ENCODE peak calls at places on chromosomes 4 and X, in five cellular contexts. L, P, O, C and S are unnamed samples.

GRCh38 chr4:142547974-142548373 is 298.1 kb downstream of the INPP4B start:
- DNase-seq in L (no peak), P (no peak), O (no peak), C (no peak), S (no peak)

GRCh38 chrX:71996826-71997225 is 86.2 kb downstream of the NHSL2 start:
- DNase-seq in P (no peak), C (no peak), O (no peak), L (no peak), S (no peak)

GRCh38 chr4:145266881-145267280 is 86.5 kb upstream of the OTUD4 start:
- DNase-seq in L (no peak), C (no peak), O (no peak), P (no peak), S (no peak)

GRCh38 chrX:10165580-10166247 is 8.9 kb downstream of the CLCN4 start:
- DNase-seq in C (peak), P (no peak), O (no peak), L (no peak), S (no peak)

GRCh38 chr4:36343501-36343900 is 62.1 kb downstream of the DTHD1 start:
- DNase-seq in C (no peak), P (no peak), L (no peak), O (no peak), S (no peak)

GRCh38 chrX:101658661-101659477 is 781 bp downstream of the ARMCX2 start:
- DNase-seq in P (no peak), C (peak), O (no peak), L (peak), S (peak)

GRCh38 chr4:177064116-177064515 is 245.6 kb upstream of the NEIL3 start:
- DNase-seq in P (no peak), L (no peak), C (no peak), O (no peak), S (no peak)

GRCh38 chr4:5050520-5050955 is 742 bp upstream of the STK32B start:
- DNase-seq in L (peak), P (peak), C (peak), O (no peak), S (peak)

GRCh38 chr4:142164767-142165500 is 528.6 kb downstream of the IL15 start:
- DNase-seq in C (no peak), P (no peak), L (no peak), O (no peak), S (no peak)

GRCh38 chr4:8515316-8516060 is 64.7 kb upstream of the GPR78 start:
- DNase-seq in L (no peak), P (no peak), O (no peak), C (no peak), S (no peak)

GRCh38 chr4:54661156-54661555 is 3.4 kb downstream of the KIT start:
- DNase-seq in C (no peak), L (no peak), O (no peak), P (no peak), S (no peak)

GRCh38 chr4:8461086-8461485 is 20.5 kb downstream of the TRMT44 start:
- DNase-seq in P (peak), O (no peak), C (no peak), L (no peak), S (no peak)

GRCh38 chrX:75623535-75623934 is 100.7 kb upstream of the ZDHHC15 start:
- DNase-seq in C (no peak), L (peak), O (no peak), P (peak), S (no peak)

GRCh38 chrX:48975041-48975440 is 3.4 kb upstream of the KCND1 start:
- DNase-seq in C (no peak), O (no peak), P (no peak), L (no peak), S (no peak)

GRCh38 chr4:83083925-83084475 is 30.5 kb downstream of the PLAC8 start:
- DNase-seq in L (no peak), O (no peak), C (peak), P (no peak), S (no peak)

GRCh38 chr4:93813092-93813491 is 15.5 kb upstream of the ATOH1 start:
- DNase-seq in O (no peak), P (no peak), C (no peak), L (no peak), S (no peak)

GRCh38 chr4:88159137-88159725 is 792 bp upstream of the ABCG2 start:
- DNase-seq in P (peak), C (no peak), L (peak), O (no peak), S (no peak)

GRCh38 chr4:87865960-87866598 is 33.3 kb downstream of the MEPE start:
- DNase-seq in L (peak), O (no peak), P (peak), C (no peak), S (no peak)

DNA sequence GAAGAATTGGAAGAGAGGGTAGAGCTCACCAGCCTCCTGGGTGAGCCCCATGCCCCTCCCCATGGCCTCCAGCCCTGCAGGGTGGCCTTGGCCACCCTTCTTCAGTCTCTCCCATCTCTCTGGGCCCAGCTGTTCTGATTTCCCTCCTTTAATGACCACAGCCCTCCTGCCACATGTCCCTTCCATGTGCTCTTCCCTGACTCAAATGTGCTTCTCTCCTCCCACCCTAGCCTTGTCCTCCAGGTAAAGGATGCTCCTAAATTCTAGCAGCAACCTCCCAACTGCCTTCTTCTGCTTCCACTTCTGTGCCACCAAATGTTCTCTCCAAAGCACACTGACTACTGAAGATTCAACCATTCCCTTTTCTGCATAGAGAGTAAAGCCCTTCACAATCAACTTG is 83.0 kb downstream of the ADRA2C start:
- DNase-seq in L (no peak), P (no peak), C (no peak), O (no peak), S (no peak)
- TF ChIP-seq REST in L (no peak), P (no peak), C (no peak), O (no peak), S (no peak)

GRCh38 chr4:184147858-184148799 is 69.5 kb downstream of the ENPP6 start:
- DNase-seq in O (no peak), C (no peak), P (no peak), L (no peak), S (no peak)

GRCh38 chr4:184146951-184147350 is 70.7 kb downstream of the ENPP6 start:
- DNase-seq in O (no peak), C (no peak), P (no peak), L (no peak), S (no peak)

GRCh38 chr4:184151988-184152485 is 65.6 kb downstream of the ENPP6 start:
- DNase-seq in L (no peak), O (no peak), C (no peak), P (no peak), S (no peak)

GRCh38 chr4:184148871-184149637 is 68.6 kb downstream of the ENPP6 start:
- DNase-seq in O (no peak), L (no peak), P (no peak), C (no peak), S (no peak)

DNA sequence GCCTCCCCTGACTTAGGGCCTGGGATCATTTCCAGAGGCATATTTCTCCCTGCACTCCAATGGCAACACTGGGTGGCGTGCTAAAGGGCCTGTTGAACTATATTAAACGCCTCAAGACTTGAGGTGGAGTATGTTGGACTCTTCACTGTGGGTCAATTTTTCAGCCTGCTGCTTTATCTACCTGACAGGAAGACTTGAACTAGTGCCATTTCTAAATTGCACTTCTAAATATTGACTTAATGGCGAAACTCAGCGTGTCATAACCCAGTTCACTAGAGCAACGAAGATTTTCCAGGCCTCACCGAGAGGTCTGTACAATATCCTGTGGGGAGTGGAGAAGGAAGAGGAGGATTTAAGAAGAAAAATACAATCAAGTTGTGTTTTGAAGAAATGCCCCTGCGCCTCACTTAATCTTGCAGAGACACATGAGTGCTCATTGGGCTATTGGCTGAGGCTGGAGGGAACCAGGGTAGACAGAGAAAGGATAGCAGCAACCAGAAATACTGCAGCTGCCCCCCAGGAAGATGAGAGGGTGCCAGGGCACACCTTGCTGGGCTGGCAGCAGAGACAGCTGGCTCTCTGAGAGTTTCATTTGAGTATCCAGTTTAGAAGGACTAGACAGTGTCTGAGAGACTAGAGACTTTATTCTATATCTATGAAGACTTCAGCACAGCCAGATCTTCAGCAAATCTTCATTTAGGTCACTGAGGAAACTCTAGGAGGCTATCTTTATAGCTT is 67.4 kb downstream of the ENPP6 start:
- DNase-seq in L (no peak), O (no peak), C (no peak), P (peak), S (no peak)
- TF ChIP-seq EP300 in L (no peak), O (no peak), C (no peak), P (no peak), S (no peak)

GRCh38 chrX:1330605-1331004 is 6.0 kb upstream of the IL3RA start:
- DNase-seq in L (no peak), O (peak), P (no peak), C (no peak), S (no peak)

GRCh38 chrX:1341531-1342179 is 5.1 kb downstream of the IL3RA start:
- DNase-seq in P (no peak), O (no peak), L (no peak), C (no peak), S (no peak)

GRCh38 chrX:1334854-1335253 is 1.7 kb upstream of the IL3RA start:
- DNase-seq in O (no peak), L (peak), C (no peak), P (peak), S (no peak)

GRCh38 chrX:1336331-1337143 is at the start of gene IL3RA:
- DNase-seq in O (peak), P (no peak), C (no peak), L (peak), S (no peak)
- TF ChIP-seq REST in O (no peak), P (no peak), C (no peak), L (no peak), S (no peak)

DNA sequence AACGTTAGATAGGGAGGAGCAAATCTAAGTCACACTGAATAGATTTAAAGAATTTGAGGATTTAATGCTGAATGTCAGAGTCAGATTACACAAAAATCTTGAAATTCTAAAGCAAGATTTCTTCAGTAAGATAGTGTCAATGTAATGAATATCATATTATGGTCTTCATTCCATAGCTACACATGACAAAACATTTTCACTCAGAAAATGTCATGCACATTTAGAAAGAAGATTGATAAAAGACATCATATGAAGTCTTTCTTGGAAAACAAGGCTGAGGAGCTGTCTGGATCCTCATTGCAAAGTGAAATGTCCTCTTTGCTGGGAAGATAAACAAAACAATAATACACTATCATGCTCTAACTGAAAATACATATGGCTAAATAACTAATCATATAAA is 1006.9 kb downstream of the PCDH7 start:
- DNase-seq in P (no peak), L (no peak), C (no peak), O (no peak), S (no peak)
- TF ChIP-seq EP300 in P (no peak), L (no peak), C (no peak), O (no peak), S (no peak)

GRCh38 chr4:105972946-105973621 is 77.8 kb downstream of the NPNT start:
- DNase-seq in P (no peak), O (no peak), L (no peak), C (no peak), S (no peak)

GRCh38 chr4:105979506-105979905 is 84.2 kb downstream of the NPNT start:
- DNase-seq in C (no peak), L (no peak), P (no peak), O (no peak), S (no peak)

GRCh38 chr4:105976913-105977312 is 81.6 kb downstream of the NPNT start:
- DNase-seq in P (no peak), O (no peak), C (no peak), L (no peak), S (no peak)

DNA sequence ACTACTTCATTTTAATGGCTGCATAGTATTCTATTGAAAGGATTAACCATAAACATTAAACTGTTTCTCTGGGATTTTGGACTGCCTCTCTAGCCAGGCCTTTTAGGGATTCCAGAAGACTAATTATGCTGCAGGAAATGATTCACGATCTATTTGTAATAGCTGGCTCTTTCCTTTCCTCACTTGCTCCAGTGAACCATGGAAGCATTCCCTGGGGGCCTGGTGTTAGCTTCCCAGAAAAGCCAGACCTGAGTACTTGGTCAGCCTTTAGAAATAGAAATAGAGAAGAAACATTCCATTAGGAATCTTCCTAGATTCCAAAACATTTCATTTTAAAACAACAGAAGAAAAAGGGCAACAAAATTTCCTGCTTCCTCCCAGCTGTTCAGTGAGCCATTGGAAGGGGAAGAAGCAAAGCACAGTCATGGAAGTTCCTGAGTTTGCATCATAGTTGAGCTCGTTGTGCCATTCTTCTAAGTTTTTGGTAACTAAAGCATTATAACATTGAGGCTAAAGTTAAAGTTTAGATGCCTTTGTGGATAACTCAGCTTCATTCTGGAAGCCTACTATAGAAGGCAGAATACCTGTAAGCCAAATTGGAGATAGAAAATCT is 83.5 kb downstream of the NPNT start:
- DNase-seq in C (no peak), P (no peak), L (no peak), O (no peak), S (no peak)
- TF ChIP-seq REST in C (no peak), P (no peak), L (no peak), O (no peak), S (no peak)

GRCh38 chr4:140153744-140154571 is at the start of gene MAML3:
- DNase-seq in P (peak), O (no peak), C (peak), L (peak), S (peak)
- TF ChIP-seq EP300 in P (no peak), O (no peak), C (no peak), L (peak), S (peak)